ENCODE peak calls at places on chromosomes 12 and 14, in six cellular contexts. H, G, D, P, L and N are unnamed samples. For H3K9me3 and H3K36me3, the result is how much of the 10 kb centered on the place peaks cover.

GRCh38 chr12:123772074-123772473 is 10.0 kb downstream of the DNAH10 start:
- DNase-seq in H (no peak), G (no peak), D (no peak), P (no peak), L (no peak), N (no peak)

GRCh38 chr12:124568431-124569374 is 1.3 kb upstream of the NCOR2 start:
- DNase-seq in H (peak), G (peak), D (peak), P (no peak), L (peak), N (peak)

GRCh38 chr14:60348211-60348610 is 99.2 kb downstream of the PPM1A start:
- DNase-seq in H (no peak), G (no peak), D (no peak), P (no peak), L (no peak), N (no peak)

GRCh38 chr14:54784657-54785056 is 118.0 kb downstream of the GCH1 start:
- DNase-seq in H (peak), G (no peak), D (no peak), P (no peak), L (peak), N (no peak)

GRCh38 chr12:50612882-50613281 is 108.1 kb downstream of the DIP2B start:
- DNase-seq in H (no peak), G (no peak), D (no peak), P (no peak), L (no peak), N (no peak)

GRCh38 chr14:64174922-64175782 is 119.0 kb downstream of the ESR2 start:
- DNase-seq in H (no peak), G (no peak), D (no peak), P (no peak), L (no peak), N (no peak)

GRCh38 chr12:49933793-49934192 is 16.7 kb upstream of the AQP2 start:
- DNase-seq in H (no peak), G (peak), D (no peak), P (no peak), L (no peak), N (no peak)

GRCh38 chr12:21911832-21912231 is 29.4 kb downstream of the ABCC9 start:
- DNase-seq in H (no peak), G (no peak), D (no peak), P (no peak), L (no peak), N (no peak)

GRCh38 chr14:34628681-34629135 is 1.2 kb downstream of the SNX6 start:
- DNase-seq in H (no peak), G (no peak), D (no peak), P (peak), L (no peak), N (no peak)

GRCh38 chr12:50390284-50390683 is 6.1 kb downstream of the FAM186A start:
- DNase-seq in H (no peak), G (peak), D (no peak), P (no peak), L (no peak), N (peak)

GRCh38 chr12:16499617-16500016 is 106.3 kb downstream of the LMO3 start:
- DNase-seq in H (no peak), G (no peak), D (no peak), P (no peak), L (no peak), N (no peak)

GRCh38 chr14:85565862-85566296 is 35.9 kb downstream of the FLRT2 start:
- DNase-seq in H (no peak), G (peak), D (no peak), P (no peak), L (no peak), N (peak)

GRCh38 chr12:65055874-65056273 is 65.2 kb downstream of the WIF1 start:
- DNase-seq in H (no peak), G (no peak), D (no peak), P (no peak), L (no peak), N (no peak)

GRCh38 chr12:14876833-14877232 is 8.8 kb downstream of the MGP start:
- DNase-seq in H (no peak), G (no peak), D (no peak), P (no peak), L (no peak), N (no peak)

GRCh38 chr14:23695220-23695999 is 59.2 kb downstream of the DHRS2 start:
- DNase-seq in H (peak), G (no peak), D (no peak), P (no peak), L (peak), N (no peak)

GRCh38 chr14:51750542-51750941 is 98.8 kb downstream of the FRMD6 start:
- DNase-seq in H (no peak), G (no peak), D (no peak), P (no peak), L (no peak), N (no peak)

DNA sequence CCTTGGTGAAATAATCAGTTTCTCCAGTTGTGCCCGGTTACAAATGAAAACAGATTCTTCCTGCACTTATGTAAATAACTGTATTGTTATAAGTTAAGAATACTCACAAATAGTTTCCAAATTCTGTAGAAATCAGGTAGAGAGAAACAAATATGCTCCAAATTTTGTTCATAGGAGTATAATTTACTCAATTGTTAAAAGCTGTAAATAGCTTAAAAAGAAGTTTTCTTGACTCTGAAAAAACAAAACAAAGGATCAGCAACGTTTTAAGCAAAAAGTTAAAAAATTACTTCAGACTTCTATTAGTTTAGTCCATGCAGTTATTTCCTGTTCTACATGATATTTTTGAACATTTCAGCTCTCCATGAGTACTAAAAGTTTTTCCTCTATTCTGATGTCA is 30.0 kb upstream of the SLC38A4 start:
- DNase-seq in H (no peak), G (no peak), D (no peak), P (no peak), L (no peak), N (no peak)
- H3K9me3 ChIP-seq in H (under half), G (under half), D (under half), P (under half), L (under half), N (under half)

GRCh38 chr12:71653137-71653536 is 10.5 kb downstream of the ZFC3H1 start:
- DNase-seq in H (no peak), G (no peak), D (no peak), P (no peak), L (no peak), N (no peak)

GRCh38 chr12:71655495-71655894 is 8.2 kb downstream of the ZFC3H1 start:
- DNase-seq in H (no peak), G (no peak), D (no peak), P (no peak), L (no peak), N (no peak)

GRCh38 chr12:71652656-71653055 is 11.0 kb downstream of the ZFC3H1 start:
- DNase-seq in H (no peak), G (no peak), D (no peak), P (no peak), L (no peak), N (no peak)

GRCh38 chr12:71654200-71654599 is 9.4 kb downstream of the ZFC3H1 start:
- DNase-seq in H (no peak), G (no peak), D (no peak), P (no peak), L (no peak), N (no peak)

DNA sequence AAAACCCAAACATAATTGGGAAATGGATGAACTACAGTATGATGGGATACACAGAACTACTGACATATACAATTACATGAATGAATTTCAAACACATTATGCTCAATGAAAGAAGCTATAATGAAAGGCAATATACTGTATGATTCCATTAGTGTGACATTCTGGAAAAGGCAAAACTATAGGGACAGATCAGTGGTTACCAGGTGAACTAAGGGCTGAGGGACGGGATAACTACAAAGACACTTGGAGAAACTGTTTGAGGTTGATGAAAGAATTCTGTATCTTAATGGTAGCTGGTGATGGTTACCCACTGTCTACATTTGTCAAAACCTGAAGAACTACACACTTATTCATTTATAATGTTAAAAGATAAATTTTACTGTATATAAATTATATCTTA is 7.7 kb downstream of the ZFC3H1 start:
- DNase-seq in H (no peak), G (no peak), D (no peak), P (no peak), L (no peak), N (no peak)
- H3K36me3 ChIP-seq in H (half or more), G (under half), D (under half), P (half or more), L (under half), N (half or more)

DNA sequence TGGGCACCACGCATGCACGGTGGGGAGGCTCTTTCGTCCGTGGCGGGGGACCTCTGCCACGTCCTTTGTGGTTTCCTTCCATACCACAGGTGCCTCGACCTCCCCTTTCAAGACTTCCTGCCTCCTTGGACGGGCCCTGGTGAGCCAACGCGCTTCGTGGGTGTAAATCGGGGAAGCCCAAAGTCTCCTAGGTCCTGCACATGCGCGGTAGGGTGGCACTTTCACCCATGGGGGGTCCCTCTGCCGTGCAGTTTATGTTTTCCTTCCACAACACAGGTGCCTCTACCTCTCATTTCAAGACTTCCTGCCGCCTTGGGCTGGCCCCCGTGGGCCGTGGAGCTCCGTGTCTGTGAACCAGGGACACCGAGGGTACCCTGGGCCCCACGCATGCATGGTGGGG is 349.7 kb downstream of the ALG10 start:
- DNase-seq in H (no peak), G (no peak), D (no peak), P (no peak), L (no peak), N (no peak)
- H3K9me3 ChIP-seq in H (half or more), G (under half), D (under half), P (under half), L (under half), N (under half)

DNA sequence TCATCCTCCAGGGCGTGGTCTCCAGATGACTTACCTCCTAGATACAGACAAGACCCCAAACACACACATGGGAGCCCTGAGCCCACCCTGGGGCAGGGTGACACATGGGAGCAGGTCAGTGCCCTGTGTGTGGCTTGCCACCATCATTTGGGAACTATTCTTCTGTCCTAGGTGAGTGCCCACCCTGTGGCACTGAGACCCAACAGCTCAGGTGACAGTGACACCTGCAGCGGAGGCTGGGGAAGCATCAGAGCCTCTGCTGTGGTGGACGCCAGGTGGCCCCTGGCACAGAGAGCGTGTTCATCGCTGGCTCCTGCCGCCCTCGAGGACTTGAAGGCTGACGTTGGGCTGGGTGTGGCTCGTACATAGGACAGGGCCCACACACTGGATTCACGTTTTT is 23.0 kb downstream of the SFSWAP start:
- DNase-seq in H (no peak), G (no peak), D (no peak), P (no peak), L (no peak), N (no peak)
- H3K36me3 ChIP-seq in H (half or more), G (under half), D (under half), P (half or more), L (under half), N (half or more)

GRCh38 chr12:133165776-133166175 is 15.5 kb upstream of the ZNF268 start:
- DNase-seq in H (no peak), G (no peak), D (no peak), P (no peak), L (no peak), N (no peak)
- H3K9me3 ChIP-seq in H (half or more), G (under half), D (under half), P (under half), L (under half), N (under half)